ENCODE peak calls at places on chromosomes 4 and X, in seven cellular contexts. One of them, this sample, is unnamed.

GRCh38 chrX:19122641-19123009 is 357 bp upstream of the ADGRG2 start:
- DNase-seq in transverse colon: no peak
- DNase-seq in psoas muscle: no peak
- DNase-seq in left lung: no peak
- DNase-seq in thyroid gland: no peak
- DNase-seq in IMR-90: no peak
- DNase-seq in mucosa of descending colon: no peak
- DNase-seq in this sample: no peak

GRCh38 chr4:110197421-110198398 is 705 bp downstream of the ELOVL6 start:
- DNase-seq in thyroid gland: peak; percentile 15
- DNase-seq in psoas muscle: peak; percentile 56
- DNase-seq in IMR-90: peak; percentile 39
- DNase-seq in left lung: peak; percentile 37
- DNase-seq in transverse colon: peak; percentile 56
- DNase-seq in mucosa of descending colon: peak; percentile 76
- DNase-seq in this sample: peak; percentile 28

GRCh38 chr4:126047114-126047513 is 732.4 kb downstream of the FAT4 start:
- DNase-seq in IMR-90: no peak
- DNase-seq in mucosa of descending colon: no peak
- DNase-seq in thyroid gland: no peak
- DNase-seq in psoas muscle: no peak
- DNase-seq in left lung: no peak
- DNase-seq in transverse colon: no peak
- DNase-seq in this sample: no peak

GRCh38 chr4:147198411-147199051 is 252.9 kb upstream of the TTC29 start:
- DNase-seq in transverse colon: no peak
- DNase-seq in thyroid gland: no peak
- DNase-seq in left lung: no peak
- DNase-seq in mucosa of descending colon: no peak
- DNase-seq in psoas muscle: no peak
- DNase-seq in IMR-90: peak; percentile 41
- DNase-seq in this sample: no peak

GRCh38 chr4:118586357-118586790 is 98.8 kb upstream of the METTL14 start:
- DNase-seq in transverse colon: no peak
- DNase-seq in mucosa of descending colon: no peak
- DNase-seq in psoas muscle: peak; percentile 59
- DNase-seq in left lung: no peak
- DNase-seq in thyroid gland: no peak
- DNase-seq in IMR-90: no peak
- DNase-seq in this sample: peak; percentile 67

GRCh38 chr4:61375316-61375715 is 175.2 kb downstream of the ADGRL3 start:
- DNase-seq in IMR-90: no peak
- DNase-seq in transverse colon: no peak
- DNase-seq in mucosa of descending colon: no peak
- DNase-seq in thyroid gland: no peak
- DNase-seq in psoas muscle: no peak
- DNase-seq in left lung: no peak
- DNase-seq in this sample: no peak

GRCh38 chrX:13898084-13898483 is 81.2 kb upstream of the GPM6B start:
- DNase-seq in transverse colon: no peak
- DNase-seq in mucosa of descending colon: no peak
- DNase-seq in left lung: no peak
- DNase-seq in psoas muscle: no peak
- DNase-seq in thyroid gland: no peak
- DNase-seq in IMR-90: peak; percentile 22
- DNase-seq in this sample: peak; percentile 34

GRCh38 chr4:8115203-8115520 is 43.5 kb downstream of the ABLIM2 start:
- DNase-seq in psoas muscle: peak; percentile 39
- DNase-seq in left lung: no peak
- DNase-seq in transverse colon: no peak
- DNase-seq in IMR-90: no peak
- DNase-seq in thyroid gland: no peak
- DNase-seq in mucosa of descending colon: peak; percentile 33
- DNase-seq in this sample: no peak

GRCh38 chr4:78058591-78059523 is 1.7 kb downstream of the FRAS1 start:
- DNase-seq in left lung: peak; percentile 55
- DNase-seq in IMR-90: no peak
- DNase-seq in psoas muscle: peak; percentile 75
- DNase-seq in thyroid gland: peak; percentile 71
- DNase-seq in mucosa of descending colon: peak; percentile 60
- DNase-seq in transverse colon: peak; percentile 41
- DNase-seq in this sample: peak; percentile 39

GRCh38 chr4:147447820-147448219 is 33.1 kb upstream of the EDNRA start:
- DNase-seq in IMR-90: peak; percentile 19
- DNase-seq in left lung: no peak
- DNase-seq in psoas muscle: no peak
- DNase-seq in transverse colon: no peak
- DNase-seq in mucosa of descending colon: no peak
- DNase-seq in thyroid gland: no peak
- DNase-seq in this sample: no peak

GRCh38 chr4:39825741-39826231 is 127.8 kb downstream of the UBE2K start:
- DNase-seq in left lung: no peak
- DNase-seq in transverse colon: no peak
- DNase-seq in psoas muscle: no peak
- DNase-seq in thyroid gland: no peak
- DNase-seq in mucosa of descending colon: no peak
- DNase-seq in IMR-90: peak; percentile 71
- DNase-seq in this sample: no peak

GRCh38 chr4:185566972-185567749 is 31.9 kb upstream of the PDLIM3 start:
- DNase-seq in IMR-90: peak; percentile 90
- DNase-seq in thyroid gland: peak; percentile 13
- DNase-seq in left lung: no peak
- DNase-seq in psoas muscle: peak; percentile 64
- DNase-seq in mucosa of descending colon: no peak
- DNase-seq in transverse colon: no peak
- DNase-seq in this sample: peak; percentile 80

GRCh38 chr4:168586926-168587325 is 90.1 kb downstream of the PALLD start:
- DNase-seq in IMR-90: no peak
- DNase-seq in transverse colon: no peak
- DNase-seq in mucosa of descending colon: no peak
- DNase-seq in psoas muscle: no peak
- DNase-seq in left lung: no peak
- DNase-seq in thyroid gland: no peak
- DNase-seq in this sample: no peak

GRCh38 chr4:168587326-168588125 is 90.7 kb downstream of the PALLD start:
- DNase-seq in mucosa of descending colon: no peak
- DNase-seq in thyroid gland: peak; percentile 41
- DNase-seq in psoas muscle: peak; percentile 63
- DNase-seq in IMR-90: peak; percentile 88
- DNase-seq in left lung: no peak
- DNase-seq in transverse colon: no peak
- DNase-seq in this sample: peak; percentile 25

GRCh38 chr4:168589154-168589553 is 92.3 kb downstream of the PALLD start:
- DNase-seq in IMR-90: peak; percentile 90
- DNase-seq in transverse colon: no peak
- DNase-seq in psoas muscle: no peak
- DNase-seq in thyroid gland: no peak
- DNase-seq in mucosa of descending colon: no peak
- DNase-seq in left lung: no peak
- DNase-seq in this sample: no peak

GRCh38 chr4:168584321-168584771 is 87.5 kb downstream of the PALLD start:
- DNase-seq in thyroid gland: no peak
- DNase-seq in psoas muscle: no peak
- DNase-seq in IMR-90: peak; percentile 53
- DNase-seq in left lung: no peak
- DNase-seq in mucosa of descending colon: no peak
- DNase-seq in transverse colon: no peak
- DNase-seq in this sample: no peak

DNA sequence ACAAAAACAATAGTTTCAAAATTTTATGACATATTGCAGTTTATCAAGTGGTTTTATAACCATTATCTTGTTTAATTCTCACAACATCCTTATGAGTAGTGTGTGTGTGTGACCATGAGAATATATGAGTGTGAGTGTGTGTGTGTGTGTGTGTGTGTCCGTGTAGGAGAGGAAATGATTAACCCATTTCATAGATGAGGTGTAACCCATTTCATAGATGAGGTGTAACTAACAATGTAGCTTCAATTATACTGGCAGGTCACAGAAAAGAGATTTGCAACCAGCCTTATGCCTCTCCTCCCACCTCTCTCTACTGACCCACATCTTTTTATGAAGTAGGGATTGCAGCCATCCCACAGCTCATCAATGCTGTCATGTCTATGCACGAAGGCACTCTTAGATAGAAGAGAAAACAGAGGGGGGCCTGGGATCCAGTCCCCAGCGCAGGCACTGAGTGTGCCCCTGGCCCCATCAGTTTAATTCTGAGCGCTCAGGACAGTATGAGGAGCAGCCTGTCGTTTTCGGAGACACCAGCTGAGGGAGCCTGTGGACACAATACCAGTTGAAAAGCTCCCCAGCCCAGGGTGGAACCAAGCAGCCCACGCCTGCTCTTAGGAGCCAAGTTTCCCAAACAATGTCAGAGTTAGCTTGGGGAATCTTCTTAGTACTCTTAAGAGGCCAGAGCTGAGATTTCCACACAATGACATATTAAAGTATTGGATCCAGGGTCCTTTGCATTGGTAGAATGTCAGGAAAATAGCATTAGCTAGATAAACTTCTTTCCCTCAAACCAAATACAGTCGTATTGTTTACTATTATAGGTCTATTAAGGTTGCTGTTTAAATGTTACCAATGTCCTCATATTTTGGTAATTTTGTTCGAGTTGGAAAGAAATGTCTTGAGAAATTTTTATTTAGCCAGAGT is 88.6 kb downstream of the PALLD start:
- DNase-seq in mucosa of descending colon: peak; percentile 58
- DNase-seq in transverse colon: peak; percentile 77
- DNase-seq in psoas muscle: peak; percentile 85
- DNase-seq in IMR-90: peak; percentile 82
- DNase-seq in thyroid gland: peak; percentile 87
- DNase-seq in left lung: peak; percentile 76
- DNase-seq in this sample: peak; percentile 82
- H3K4me1 ChIP-seq in mucosa of descending colon: no peaks in the 10 kb centered on the region
- H3K4me1 ChIP-seq in transverse colon: peaks cover 7% of the 10 kb centered on the region
- H3K4me1 ChIP-seq in psoas muscle: peaks cover 18% of the 10 kb centered on the region
- H3K4me1 ChIP-seq in IMR-90: peaks cover 18% of the 10 kb centered on the region
- H3K4me1 ChIP-seq in thyroid gland: peaks cover 3% of the 10 kb centered on the region
- H3K4me1 ChIP-seq in left lung: peaks cover 7% of the 10 kb centered on the region
- H3K4me1 ChIP-seq in this sample: peaks cover 48% of the 10 kb centered on the region

GRCh38 chrX:40099046-40099968 is 1.5 kb upstream of the BCOR start:
- DNase-seq in IMR-90: no peak
- DNase-seq in transverse colon: peak; percentile 66
- DNase-seq in mucosa of descending colon: peak; percentile 81
- DNase-seq in left lung: peak; percentile 54
- DNase-seq in thyroid gland: peak; percentile 47
- DNase-seq in psoas muscle: peak; percentile 61
- DNase-seq in this sample: peak; percentile 38

GRCh38 chrX:40100141-40100536 is 2.4 kb upstream of the BCOR start:
- DNase-seq in psoas muscle: no peak
- DNase-seq in left lung: no peak
- DNase-seq in thyroid gland: peak; percentile 64
- DNase-seq in mucosa of descending colon: peak; percentile 59
- DNase-seq in transverse colon: peak; percentile 34
- DNase-seq in IMR-90: no peak
- DNase-seq in this sample: no peak

GRCh38 chrX:40100537-40101429 is 3.0 kb upstream of the BCOR start:
- DNase-seq in psoas muscle: no peak
- DNase-seq in left lung: no peak
- DNase-seq in thyroid gland: no peak
- DNase-seq in transverse colon: no peak
- DNase-seq in IMR-90: no peak
- DNase-seq in mucosa of descending colon: no peak
- DNase-seq in this sample: no peak

GRCh38 chrX:40102393-40103381 is 4.9 kb upstream of the BCOR start:
- DNase-seq in IMR-90: no peak
- DNase-seq in left lung: no peak
- DNase-seq in transverse colon: no peak
- DNase-seq in mucosa of descending colon: no peak
- DNase-seq in thyroid gland: peak; percentile 80
- DNase-seq in psoas muscle: no peak
- DNase-seq in this sample: no peak

GRCh38 chrX:40101430-40101802 is 3.7 kb upstream of the BCOR start:
- DNase-seq in thyroid gland: no peak
- DNase-seq in IMR-90: no peak
- DNase-seq in left lung: no peak
- DNase-seq in psoas muscle: no peak
- DNase-seq in transverse colon: no peak
- DNase-seq in mucosa of descending colon: no peak
- DNase-seq in this sample: no peak
- H3K4me1 ChIP-seq in thyroid gland: peaks cover 17% of the 10 kb centered on the region
- H3K4me1 ChIP-seq in IMR-90: no peaks in the 10 kb centered on the region
- H3K4me1 ChIP-seq in left lung: no peaks in the 10 kb centered on the region
- H3K4me1 ChIP-seq in psoas muscle: peaks cover 5% of the 10 kb centered on the region
- H3K4me1 ChIP-seq in transverse colon: peaks cover 13% of the 10 kb centered on the region
- H3K4me1 ChIP-seq in mucosa of descending colon: peaks cover 10% of the 10 kb centered on the region
- H3K4me1 ChIP-seq in this sample: peaks cover 10% of the 10 kb centered on the region

GRCh38 chrX:154040307-154040756 is 20.6 kb upstream of the IRAK1 start:
- DNase-seq in left lung: no peak
- DNase-seq in psoas muscle: no peak
- DNase-seq in IMR-90: peak; percentile 87
- DNase-seq in mucosa of descending colon: no peak
- DNase-seq in thyroid gland: no peak
- DNase-seq in transverse colon: no peak
- DNase-seq in this sample: no peak

GRCh38 chrX:154036513-154036912 is 16.8 kb upstream of the IRAK1 start:
- DNase-seq in left lung: no peak
- DNase-seq in transverse colon: no peak
- DNase-seq in psoas muscle: no peak
- DNase-seq in mucosa of descending colon: no peak
- DNase-seq in IMR-90: no peak
- DNase-seq in thyroid gland: no peak
- DNase-seq in this sample: no peak

GRCh38 chrX:154040863-154041262 is 21.2 kb upstream of the IRAK1 start:
- DNase-seq in mucosa of descending colon: no peak
- DNase-seq in thyroid gland: no peak
- DNase-seq in transverse colon: no peak
- DNase-seq in psoas muscle: no peak
- DNase-seq in left lung: no peak
- DNase-seq in IMR-90: no peak
- DNase-seq in this sample: no peak

GRCh38 chrX:154039577-154039976 is 19.9 kb upstream of the IRAK1 start:
- DNase-seq in IMR-90: no peak
- DNase-seq in psoas muscle: peak; percentile 66
- DNase-seq in mucosa of descending colon: no peak
- DNase-seq in transverse colon: no peak
- DNase-seq in thyroid gland: no peak
- DNase-seq in left lung: no peak
- DNase-seq in this sample: no peak

DNA sequence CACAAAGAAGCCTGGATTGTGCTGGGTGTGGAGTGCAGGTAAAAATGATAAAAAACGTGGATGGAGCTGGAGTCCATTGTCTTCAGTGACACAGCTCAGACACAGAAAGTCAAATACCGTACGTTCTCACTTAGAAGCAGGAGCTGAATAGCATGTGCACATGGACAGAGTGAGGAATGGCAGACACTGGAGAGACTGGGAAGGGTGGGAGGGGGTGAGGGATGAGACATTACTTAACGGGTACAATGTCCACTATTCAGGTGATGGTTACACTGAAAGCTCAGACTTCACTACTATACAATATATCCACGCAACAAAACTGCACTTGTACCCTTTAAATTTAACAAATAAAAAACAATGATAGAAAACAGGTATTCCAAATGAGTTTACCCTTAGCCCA is 18.1 kb upstream of the IRAK1 start:
- DNase-seq in psoas muscle: no peak
- DNase-seq in transverse colon: no peak
- DNase-seq in left lung: no peak
- DNase-seq in IMR-90: no peak
- DNase-seq in mucosa of descending colon: no peak
- DNase-seq in thyroid gland: no peak
- DNase-seq in this sample: no peak
- H3K4me1 ChIP-seq in psoas muscle: peaks cover 25% of the 10 kb centered on the region
- H3K4me1 ChIP-seq in transverse colon: peaks cover 15% of the 10 kb centered on the region
- H3K4me1 ChIP-seq in left lung: peaks cover 4% of the 10 kb centered on the region
- H3K4me1 ChIP-seq in IMR-90: peaks cover 16% of the 10 kb centered on the region
- H3K4me1 ChIP-seq in mucosa of descending colon: no peaks in the 10 kb centered on the region
- H3K4me1 ChIP-seq in thyroid gland: peaks cover 11% of the 10 kb centered on the region
- H3K4me1 ChIP-seq in this sample: peaks cover 13% of the 10 kb centered on the region

GRCh38 chr4:102715057-102715456 is 45.7 kb downstream of the MANBA start:
- DNase-seq in left lung: no peak
- DNase-seq in mucosa of descending colon: no peak
- DNase-seq in transverse colon: no peak
- DNase-seq in thyroid gland: no peak
- DNase-seq in IMR-90: no peak
- DNase-seq in psoas muscle: no peak
- DNase-seq in this sample: no peak
- H3K4me1 ChIP-seq in left lung: peaks cover 5% of the 10 kb centered on the region
- H3K4me1 ChIP-seq in mucosa of descending colon: no peaks in the 10 kb centered on the region
- H3K4me1 ChIP-seq in transverse colon: no peaks in the 10 kb centered on the region
- H3K4me1 ChIP-seq in thyroid gland: no peaks in the 10 kb centered on the region
- H3K4me1 ChIP-seq in IMR-90: peaks cover 6% of the 10 kb centered on the region
- H3K4me1 ChIP-seq in psoas muscle: no peaks in the 10 kb centered on the region
- H3K4me1 ChIP-seq in this sample: no peaks in the 10 kb centered on the region

This sample was measured in heart left ventricle.